ENCODE peak calls at places on chromosomes 11 and 22, in eight cellular contexts. V is thyroid gland, W is heart left ventricle, K is HCT116, D is stomach, T is A549, N is esophagus squamous epithelium, U is lower lobe of right lung. J is an unnamed sample. For H3K9me3, the result is how much of the 10 kb centered on the place peaks cover.

GRCh38 chr11:112255075-112255739 is 5.5 kb downstream of the PLET1 start:
- DNase-seq in V (no peak), W (no peak), K (no peak), D (no peak), T (no peak), N (no peak), U (no peak), J (no peak)

GRCh38 chr11:19984048-19984742 is 176.1 kb downstream of the DBX1 start:
- DNase-seq in V (no peak), W (no peak), K (no peak), D (no peak), T (no peak), N (no peak), U (no peak), J (no peak)

GRCh38 chr22:20566420-20567260 is 59.2 kb downstream of the MED15 start:
- DNase-seq in V (peak), W (no peak), K (no peak), D (peak), T (no peak), N (no peak), U (no peak), J (no peak)

GRCh38 chr22:23763579-23764331 is 965 bp downstream of the C22orf15 start:
- DNase-seq in V (no peak), W (no peak), K (no peak), D (no peak), T (no peak), N (no peak), U (peak), J (no peak)

GRCh38 chr11:46335858-46336600 is 11.2 kb upstream of the DGKZ start:
- DNase-seq in V (no peak), W (no peak), K (no peak), D (no peak), T (no peak), N (no peak), U (no peak), J (no peak)

GRCh38 chr11:129731316-129731715 is 84.3 kb upstream of the TMEM45B start:
- DNase-seq in V (no peak), W (no peak), K (no peak), D (no peak), T (no peak), N (no peak), U (no peak), J (no peak)

GRCh38 chr11:134668076-134668475 is 256.0 kb upstream of the B3GAT1 start:
- DNase-seq in V (no peak), W (no peak), K (no peak), D (peak), T (no peak), N (no peak), U (no peak), J (no peak)

GRCh38 chr11:111729441-111729840 is 36.7 kb downstream of the PPP2R1B start:
- DNase-seq in V (no peak), W (no peak), K (no peak), D (no peak), T (no peak), N (no peak), U (no peak), J (no peak)

GRCh38 chr22:39299829-39300178 is 19.6 kb downstream of the RPL3 start:
- DNase-seq in V (no peak), W (peak), K (no peak), D (no peak), T (no peak), N (no peak), U (no peak), J (no peak)

GRCh38 chr11:123616505-123617198 is 37.8 kb downstream of the SCN3B start:
- DNase-seq in V (no peak), W (peak), K (no peak), D (no peak), T (no peak), N (no peak), U (no peak), J (no peak)

GRCh38 chr22:41009222-41009948 is 58.2 kb downstream of the RBX1 start:
- DNase-seq in V (no peak), W (no peak), K (no peak), D (no peak), T (no peak), N (no peak), U (peak), J (no peak)

GRCh38 chr11:12846766-12847615 is 162.1 kb upstream of the RASSF10 start:
- DNase-seq in V (no peak), W (no peak), K (no peak), D (no peak), T (no peak), N (no peak), U (no peak), J (no peak)

GRCh38 chr11:100068116-100068515 is 619.0 kb upstream of the ARHGAP42 start:
- DNase-seq in V (no peak), W (no peak), K (no peak), D (no peak), T (no peak), N (no peak), U (no peak), J (no peak)

GRCh38 chr11:114243461-114244372 is 52.5 kb upstream of the NNMT start:
- DNase-seq in V (no peak), W (peak), K (no peak), D (no peak), T (no peak), N (no peak), U (no peak), J (no peak)

GRCh38 chr11:838441-839279 is 3.7 kb downstream of the POLR2L start:
- DNase-seq in V (no peak), W (no peak), K (no peak), D (no peak), T (peak), N (no peak), U (no peak), J (no peak)

GRCh38 chr22:29269230-29269604 is 1.1 kb downstream of the EWSR1 start:
- DNase-seq in V (no peak), W (no peak), K (no peak), D (no peak), T (no peak), N (no peak), U (no peak), J (no peak)

GRCh38 chr11:33258631-33259184 is 1.5 kb downstream of the HIPK3 start:
- DNase-seq in V (no peak), W (no peak), K (no peak), D (no peak), T (no peak), N (no peak), U (no peak), J (no peak)

GRCh38 chr11:63478896-63479295 is 12.1 kb downstream of the PLAAT5 start:
- DNase-seq in V (peak), W (peak), K (peak), D (peak), T (peak), N (no peak), U (no peak), J (peak)

GRCh38 chr11:64447717-64448598 is 89.0 kb downstream of the RPS6KA4 start:
- DNase-seq in V (no peak), W (peak), K (no peak), D (peak), T (no peak), N (no peak), U (peak), J (no peak)

GRCh38 chr11:104570088-104570701 is 328.1 kb downstream of the CASP12 start:
- DNase-seq in V (no peak), W (no peak), K (no peak), D (no peak), T (no peak), N (no peak), U (no peak), J (no peak)

GRCh38 chr11:73995731-73996130 is 13.1 kb upstream of the UCP2 start:
- DNase-seq in V (no peak), W (no peak), K (no peak), D (no peak), T (no peak), N (no peak), U (no peak), J (no peak)
- H3K9me3 ChIP-seq in V (under half), W (under half), K (under half), D (under half), T (under half), N (under half), U (under half), J (under half)

DNA sequence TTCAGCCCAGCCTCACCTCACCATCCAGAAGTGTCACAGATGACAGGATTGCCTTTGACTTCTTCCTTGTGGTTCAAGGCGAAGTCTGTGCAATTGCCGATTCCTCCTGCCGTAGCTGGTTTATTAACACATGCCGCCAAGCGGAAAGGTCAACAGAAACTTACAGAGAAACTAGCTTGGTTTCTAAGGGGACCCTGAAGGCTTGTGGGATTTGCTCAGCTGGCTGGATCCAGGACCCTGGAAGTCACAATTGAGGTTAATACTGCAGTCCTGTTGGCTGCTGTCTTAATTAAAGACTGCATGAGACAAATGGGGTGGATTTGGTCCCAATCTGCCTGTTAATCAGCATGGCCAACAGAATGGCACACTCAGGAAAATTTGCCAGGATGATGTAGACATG is 65.5 kb downstream of the SHANK2 start:
- DNase-seq in V (no peak), W (no peak), K (no peak), D (no peak), T (no peak), N (no peak), U (no peak), J (no peak)
- H3K9me3 ChIP-seq in V (under half), W (under half), K (under half), D (under half), T (under half), N (under half), U (under half), J (under half)

GRCh38 chr22:49527611-49528419 is 299.9 kb downstream of the BRD1 start:
- DNase-seq in V (no peak), W (no peak), K (no peak), D (no peak), T (no peak), N (no peak), U (no peak), J (no peak)

GRCh38 chr22:49525366-49525765 is 302.3 kb downstream of the BRD1 start:
- DNase-seq in V (no peak), W (no peak), K (no peak), D (no peak), T (no peak), N (no peak), U (no peak), J (no peak)

GRCh38 chr22:49524362-49524761 is 303.3 kb downstream of the BRD1 start:
- DNase-seq in V (no peak), W (no peak), K (no peak), D (no peak), T (no peak), N (no peak), U (no peak), J (no peak)

GRCh38 chr22:49528420-49528720 is 299.3 kb downstream of the BRD1 start:
- DNase-seq in V (no peak), W (no peak), K (no peak), D (no peak), T (no peak), N (no peak), U (no peak), J (no peak)

DNA sequence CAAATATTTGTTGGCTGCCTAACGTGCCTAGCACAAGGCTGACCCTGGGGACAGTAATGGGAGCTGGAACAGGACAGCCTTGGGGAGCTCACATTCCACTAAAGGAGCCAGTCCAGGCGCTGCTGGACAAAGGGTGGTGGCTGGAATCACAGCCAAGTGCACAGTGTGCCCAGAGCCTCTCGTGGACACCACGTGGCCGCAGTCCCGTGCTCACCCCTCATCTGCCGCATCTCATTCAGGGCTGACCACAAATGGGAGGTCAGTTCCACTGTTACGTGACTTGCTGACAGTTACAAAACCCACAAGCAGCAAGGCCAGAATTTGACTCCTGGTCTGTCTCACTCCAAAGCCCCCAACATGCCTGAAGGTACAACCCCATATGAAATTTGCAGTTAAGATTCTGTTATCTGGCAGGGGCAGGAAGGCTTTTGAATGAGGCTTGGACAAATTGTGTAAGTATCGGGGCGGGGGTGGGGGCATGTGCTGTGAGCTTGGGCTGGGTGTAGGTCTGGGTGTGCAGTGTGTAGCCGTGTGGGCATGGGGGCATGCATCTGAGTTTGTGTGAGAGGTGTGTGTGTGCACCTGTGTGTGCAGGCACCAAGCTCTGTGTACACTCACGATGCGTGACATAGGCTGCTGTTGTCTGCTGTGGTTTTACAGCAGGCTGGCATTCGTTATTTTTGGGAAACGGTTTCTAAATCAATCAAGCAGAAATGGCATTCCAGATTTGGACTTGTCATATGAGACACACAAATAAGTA is 301.7 kb downstream of the BRD1 start:
- DNase-seq in V (peak), W (no peak), K (no peak), D (no peak), T (no peak), N (no peak), U (no peak), J (no peak)
- H3K9me3 ChIP-seq in V (under half), W (under half), K (under half), D (under half), T (under half), N (under half), U (under half), J (under half)

DNA sequence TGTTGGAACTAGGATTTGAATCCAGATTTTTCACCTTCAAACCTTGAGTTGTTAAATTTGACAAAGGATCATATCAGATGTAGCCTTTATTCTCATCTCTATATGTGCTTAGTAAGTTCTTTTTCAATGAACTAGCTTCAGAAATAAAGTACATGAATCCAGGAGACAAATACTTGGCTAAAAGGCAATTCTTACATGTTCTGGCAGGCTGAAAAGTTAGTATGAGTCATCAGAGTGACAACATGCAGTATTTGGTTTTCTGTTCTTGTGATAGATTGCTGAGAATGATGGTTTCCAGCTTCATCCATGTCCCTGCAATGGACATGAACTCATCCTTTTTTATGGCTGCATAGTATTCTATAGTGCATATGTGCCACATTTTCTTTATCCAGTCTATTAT is 40.4 kb downstream of the BBOX1 start:
- DNase-seq in V (no peak), W (no peak), K (no peak), D (no peak), T (no peak), N (no peak), U (no peak), J (no peak)
- H3K9me3 ChIP-seq in V (under half), W (under half), K (under half), D (under half), T (under half), N (under half), U (under half), J (under half)

GRCh38 chr11:3359092-3359824 is 19.7 kb downstream of the ZNF195 start:
- DNase-seq in V (no peak), W (no peak), K (no peak), D (no peak), T (no peak), N (no peak), U (no peak), J (no peak)
- H3K9me3 ChIP-seq in V (under half), W (half or more), K (under half), D (half or more), T (half or more), N (under half), U (half or more), J (under half)

GRCh38 chr11:60561254-60561653 is 46.1 kb downstream of the MS4A13 start:
- DNase-seq in V (no peak), W (no peak), K (no peak), D (no peak), T (no peak), N (no peak), U (no peak), J (no peak)
- H3K9me3 ChIP-seq in V (under half), W (half or more), K (under half), D (under half), T (under half), N (under half), U (under half), J (under half)

GRCh38 chr11:69913591-69914285 is 94.5 kb upstream of the FGF3 start:
- DNase-seq in V (no peak), W (no peak), K (no peak), D (no peak), T (no peak), N (no peak), U (peak), J (no peak)
- H3K9me3 ChIP-seq in V (under half), W (under half), K (under half), D (under half), T (under half), N (under half), U (under half), J (under half)

GRCh38 chr22:16721969-16722368 is 103.2 kb downstream of the XKR3 start:
- DNase-seq in V (no peak), W (no peak), K (no peak), D (no peak), T (no peak), N (no peak), U (no peak), J (no peak)
- H3K9me3 ChIP-seq in V (under half), W (under half), K (under half), D (under half), T (under half), N (under half), U (under half), J (under half)

GRCh38 chr22:38221407-38221806 is 19.6 kb downstream of the MAFF start:
- DNase-seq in V (no peak), W (no peak), K (no peak), D (no peak), T (no peak), N (no peak), U (no peak), J (no peak)
- H3K9me3 ChIP-seq in V (under half), W (under half), K (under half), D (under half), T (under half), N (under half), U (under half), J (under half)

J was measured in SJSA1.